ENCODE peak calls at places on chromosomes 2 and 18, in nine cellular contexts. G is choroid plexus epithelial cell, X is NB4, E is IMR-90, B is WERI-Rb-1, S is GM13976, Q is GM10248, L is RWPE1, Y is lower lobe of right lung. J is an unnamed sample.

GRCh38 chr2:191656389-191656788 is 21.5 kb upstream of the NABP1 start:
- DNase-seq in Q (no peak), S (no peak), B (no peak), X (no peak), G (peak), E (peak), L (peak), Y (no peak), J (no peak)

GRCh38 chr2:223950448-223951347 is 5.6 kb upstream of the WDFY1 start:
- DNase-seq in B (no peak), E (no peak), Q (no peak), L (no peak), S (no peak), G (no peak), Y (no peak), X (no peak), J (no peak)

GRCh38 chr2:236047886-236048540 is 120.2 kb downstream of the GBX2 start:
- DNase-seq in Q (no peak), G (no peak), S (no peak), Y (no peak), E (no peak), B (no peak), X (no peak), L (peak), J (no peak)

GRCh38 chr2:26148501-26148900 is 24.4 kb upstream of the GAREM2 start:
- DNase-seq in G (peak), L (no peak), Q (no peak), E (peak), S (no peak), Y (no peak), B (no peak), X (peak), J (no peak)

GRCh38 chr2:19369341-19369955 is 11.0 kb upstream of the OSR1 start:
- DNase-seq in X (no peak), B (no peak), Y (no peak), Q (no peak), S (no peak), G (peak), L (no peak), E (peak), J (no peak)

GRCh38 chr2:196242131-196242620 is 70.8 kb upstream of the STK17B start:
- DNase-seq in Y (peak), L (no peak), E (peak), X (peak), Q (peak), S (peak), B (no peak), G (no peak), J (peak)

GRCh38 chr18:8776544-8776943 is 71.2 kb downstream of the MTCL1 start:
- DNase-seq in S (no peak), B (no peak), Y (no peak), G (no peak), L (no peak), X (no peak), E (no peak), Q (no peak), J (no peak)

GRCh38 chr2:70140978-70141753 is 49.7 kb downstream of the C2orf42 start:
- DNase-seq in B (peak), Y (peak), S (peak), X (peak), E (peak), Q (peak), L (peak), G (peak), J (peak)

DNA sequence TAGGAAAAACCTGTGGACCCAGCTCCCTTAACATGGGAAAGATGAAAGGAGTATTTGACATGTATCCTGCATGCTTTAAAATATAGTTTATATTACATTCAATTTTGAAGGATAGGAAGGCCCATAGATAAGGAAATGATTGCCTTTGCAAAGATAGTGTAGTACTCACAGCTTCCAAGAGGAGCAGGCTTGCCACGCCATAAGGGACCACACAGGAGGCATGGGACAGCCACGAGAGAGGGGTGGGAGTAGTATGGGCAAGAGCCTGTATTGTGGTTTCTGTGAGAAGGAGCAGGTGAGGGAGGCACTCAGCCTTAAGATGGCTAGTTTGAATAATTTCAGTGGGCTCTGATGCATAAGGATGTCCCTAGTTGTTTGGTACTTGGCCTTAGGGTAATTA is 740.3 kb downstream of the SATB2 start:
- DNase-seq in Q (no peak), B (no peak), G (no peak), E (no peak), S (no peak), L (no peak), Y (no peak), X (no peak), J (no peak)
- TF ChIP-seq CTCF in Q (no peak), B (no peak), G (no peak), E (no peak), S (no peak), L (no peak), Y (no peak), X (no peak), J (no peak)

GRCh38 chr2:226761195-226761583 is 38.4 kb downstream of the IRS1 start:
- DNase-seq in X (no peak), Q (no peak), L (no peak), B (no peak), G (no peak), S (no peak), E (no peak), Y (no peak), J (no peak)
- TF ChIP-seq CTCF in X (no peak), Q (no peak), L (no peak), B (no peak), G (peak), S (no peak), E (peak), Y (no peak), J (no peak)

GRCh38 chr2:98175811-98176210 is 88.8 kb downstream of the VWA3B start:
- DNase-seq in Y (no peak), G (peak), E (no peak), Q (no peak), S (peak), B (peak), X (peak), L (no peak), J (no peak)
- TF ChIP-seq CTCF in Y (no peak), G (peak), E (no peak), Q (peak), S (peak), B (peak), X (no peak), L (no peak), J (no peak)

DNA sequence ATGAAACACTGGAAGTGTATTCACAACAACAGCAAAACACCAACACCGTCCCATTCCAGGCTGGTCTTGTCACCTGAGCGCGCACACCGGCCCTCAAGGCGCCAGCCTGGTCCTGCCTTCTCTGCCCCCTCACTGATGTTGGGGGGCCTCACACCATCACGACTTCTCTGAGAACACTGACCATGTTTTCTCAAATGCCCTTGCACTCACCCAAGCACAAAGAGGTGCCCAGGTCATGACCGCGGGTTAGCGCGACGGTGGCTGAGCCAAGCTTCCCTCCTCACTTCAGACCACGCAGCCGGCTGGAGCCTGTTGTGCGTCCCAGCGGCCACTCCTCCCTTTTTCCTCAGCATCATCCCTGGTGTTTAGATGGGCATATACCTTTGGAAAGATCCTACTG is 101.3 kb upstream of the SALL3 start:
- DNase-seq in Y (no peak), B (no peak), E (no peak), X (no peak), L (no peak), S (no peak), G (no peak), Q (no peak), J (no peak)
- TF ChIP-seq CTCF in Y (no peak), B (no peak), E (no peak), X (no peak), L (no peak), S (no peak), G (no peak), Q (no peak), J (no peak)

GRCh38 chr2:199490049-199490448 is 32.3 kb upstream of the SATB2 start:
- DNase-seq in L (no peak), G (no peak), E (no peak), B (no peak), X (no peak), Y (no peak), Q (no peak), S (no peak), J (no peak)

GRCh38 chr2:199480966-199481365 is 23.2 kb upstream of the SATB2 start:
- DNase-seq in E (no peak), G (no peak), L (no peak), S (no peak), X (no peak), Y (no peak), B (no peak), Q (no peak), J (no peak)

GRCh38 chr2:199488772-199489400 is 31.1 kb upstream of the SATB2 start:
- DNase-seq in Y (no peak), S (peak), X (peak), L (peak), E (peak), B (peak), Q (peak), G (peak), J (no peak)

GRCh38 chr2:199484927-199485326 is 27.2 kb upstream of the SATB2 start:
- DNase-seq in L (no peak), Q (no peak), B (peak), E (no peak), X (peak), Y (no peak), S (no peak), G (peak), J (no peak)

GRCh38 chr2:199485732-199486335 is 28.1 kb upstream of the SATB2 start:
- DNase-seq in B (peak), G (peak), Y (peak), S (peak), Q (no peak), E (peak), X (peak), L (peak), J (no peak)
- TF ChIP-seq CTCF in B (peak), G (peak), Y (peak), S (peak), Q (peak), E (peak), X (peak), L (peak), J (no peak)

DNA sequence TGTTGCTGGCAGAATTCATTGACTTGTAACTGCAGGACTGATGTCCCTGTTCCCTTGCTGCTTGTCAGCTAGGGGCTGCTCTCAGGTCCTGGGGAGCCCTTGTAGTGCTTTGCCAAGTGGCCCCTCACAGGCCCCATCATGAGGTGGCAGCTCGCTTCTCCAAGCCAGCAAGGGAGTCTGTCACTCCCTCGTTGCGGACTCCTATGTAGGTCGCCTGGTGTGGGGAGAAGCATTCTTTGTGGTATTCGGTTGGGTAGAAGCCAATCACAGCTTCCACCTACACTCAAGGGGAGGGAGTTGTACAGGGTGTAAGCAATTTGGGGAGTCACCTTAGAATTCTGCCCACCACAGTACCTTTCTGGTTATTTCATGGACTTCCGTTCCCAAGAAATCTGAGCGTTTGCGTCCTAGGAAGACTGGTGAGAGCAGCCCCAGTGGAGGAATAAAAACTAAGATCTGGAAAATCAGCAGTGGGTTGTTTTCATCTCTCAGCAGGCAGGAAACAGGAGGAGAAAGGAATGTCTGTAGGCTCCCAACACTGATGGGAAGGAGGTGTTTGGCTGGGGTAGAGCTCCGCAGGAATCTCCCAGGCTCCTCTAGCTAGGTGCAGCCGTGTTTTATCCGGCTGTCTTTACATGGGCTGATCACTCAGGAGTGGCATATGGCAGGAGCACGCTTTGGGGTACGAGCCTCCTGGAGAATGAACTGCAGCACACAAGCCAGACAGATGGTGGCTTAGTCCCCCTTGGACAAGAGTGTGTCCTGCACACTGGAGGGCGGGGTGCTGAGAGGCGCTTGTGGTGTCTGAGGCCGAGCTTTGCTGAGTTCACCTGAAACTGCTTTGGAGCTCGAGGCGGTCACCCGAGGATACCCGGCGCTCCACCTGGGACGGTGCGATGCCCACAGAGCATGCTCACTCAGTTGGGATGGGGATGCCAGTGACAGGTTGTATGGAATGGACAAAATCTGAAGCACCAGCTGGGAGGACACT is 58.3 kb downstream of the LDLRAD4 start:
- DNase-seq in X (no peak), G (peak), S (no peak), Y (no peak), Q (no peak), E (no peak), L (no peak), B (peak), J (no peak)
- TF ChIP-seq CTCF in X (no peak), G (no peak), S (no peak), Y (no peak), Q (no peak), E (no peak), L (no peak), B (peak), J (no peak)

DNA sequence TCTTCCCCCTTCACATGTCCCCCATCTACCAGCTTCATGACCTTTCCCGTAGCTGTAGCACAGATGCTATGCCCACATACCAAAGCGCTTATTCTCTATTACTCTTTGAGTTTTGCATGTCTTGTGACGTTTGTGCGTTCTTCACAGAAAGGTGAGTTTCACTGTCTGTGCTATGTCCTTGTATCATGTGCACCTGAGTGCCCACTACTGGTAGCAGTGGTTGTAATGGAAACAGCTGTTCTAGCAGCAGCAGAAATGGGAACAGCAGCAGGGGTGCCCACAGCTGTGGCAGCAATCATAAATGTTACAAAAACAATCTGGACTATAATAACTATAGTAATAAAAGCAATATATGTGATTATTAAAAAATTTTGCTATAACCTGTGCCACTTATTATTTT is 127.1 kb downstream of the STK39 start:
- DNase-seq in X (no peak), G (no peak), E (no peak), S (no peak), B (no peak), Q (no peak), Y (no peak), L (no peak), J (no peak)
- TF ChIP-seq CTCF in X (peak), G (peak), E (no peak), S (no peak), B (peak), Q (no peak), Y (no peak), L (no peak), J (no peak)

J was measured in activated B cell treated with CpG ODN at 0.5 μM for 24 hours.